ENCODE peak calls at places on chromosomes 13 and 19, in seven cellular contexts. L, C, A, X, M, O and B are unnamed samples.

GRCh38 chr19:48963371-48964204 is 1.5 kb upstream of the FTL start:
- DNase-seq in L (peak), C (no peak), A (peak), X (no peak), M (peak), O (peak), B (peak)

GRCh38 chr13:113791226-113791625 is 32.2 kb downstream of the TMEM255B start:
- DNase-seq in L (no peak), C (no peak), A (no peak), X (no peak), M (no peak), O (no peak), B (no peak)

GRCh38 chr19:6587093-6587820 is 3.7 kb downstream of the CD70 start:
- DNase-seq in L (no peak), C (no peak), A (no peak), X (no peak), M (no peak), O (no peak), B (no peak)

GRCh38 chr19:34651747-34652146 is 25.2 kb downstream of the SCGB2B2 start:
- DNase-seq in L (no peak), C (no peak), A (no peak), X (no peak), M (no peak), O (no peak), B (no peak)

GRCh38 chr13:109785892-109786450 is 412 bp downstream of the IRS2 start:
- DNase-seq in L (peak), C (no peak), A (no peak), X (no peak), M (no peak), O (no peak), B (no peak)

GRCh38 chr13:53123536-53123935 is 94.9 kb downstream of the OLFM4 start:
- DNase-seq in L (no peak), C (no peak), A (no peak), X (no peak), M (no peak), O (no peak), B (no peak)

GRCh38 chr19:47423203-47423882 is 4.0 kb upstream of the MEIS3 start:
- DNase-seq in L (no peak), C (no peak), A (no peak), X (no peak), M (no peak), O (no peak), B (no peak)

GRCh38 chr13:87889241-87889640 is 218.1 kb downstream of the SLITRK5 start:
- DNase-seq in L (no peak), C (no peak), A (no peak), X (no peak), M (no peak), O (no peak), B (no peak)

GRCh38 chr13:95745289-95745688 is 68.3 kb downstream of the DNAJC3 start:
- DNase-seq in L (no peak), C (no peak), A (no peak), X (no peak), M (no peak), O (no peak), B (no peak)

GRCh38 chr19:51751655-51752054 is at the start of gene FPR1:
- DNase-seq in L (no peak), C (no peak), A (no peak), X (no peak), M (peak), O (no peak), B (no peak)

GRCh38 chr13:31927219-31927653 is 104.3 kb upstream of the FRY start:
- DNase-seq in L (no peak), C (peak), A (no peak), X (no peak), M (peak), O (no peak), B (no peak)

GRCh38 chr19:15180451-15181390 is 20.1 kb downstream of the NOTCH3 start:
- DNase-seq in L (no peak), C (no peak), A (no peak), X (no peak), M (peak), O (no peak), B (no peak)

GRCh38 chr19:49786432-49786831 is 19.6 kb downstream of the AP2A1 start:
- DNase-seq in L (no peak), C (no peak), A (peak), X (no peak), M (no peak), O (no peak), B (peak)

GRCh38 chr13:79522583-79522982 is 41.6 kb downstream of the NDFIP2 start:
- DNase-seq in L (no peak), C (no peak), A (no peak), X (no peak), M (no peak), O (no peak), B (no peak)

GRCh38 chr19:35665604-35666003 is 713 bp upstream of the UPK1A start:
- DNase-seq in L (no peak), C (no peak), A (no peak), X (no peak), M (no peak), O (no peak), B (no peak)

GRCh38 chr19:35513975-35514809 is 743 bp upstream of the DMKN start:
- DNase-seq in L (no peak), C (no peak), A (no peak), X (no peak), M (peak), O (no peak), B (no peak)

GRCh38 chr13:27147530-27148170 is 24.0 kb downstream of the USP12 start:
- DNase-seq in L (no peak), C (no peak), A (no peak), X (no peak), M (no peak), O (no peak), B (no peak)

GRCh38 chr19:46036745-46037126 is 4.1 kb downstream of the IGFL4 start:
- DNase-seq in L (no peak), C (no peak), A (no peak), X (no peak), M (no peak), O (no peak), B (no peak)

GRCh38 chr19:44850641-44851109 is 4.6 kb downstream of the NECTIN2 start:
- DNase-seq in L (no peak), C (no peak), A (peak), X (no peak), M (no peak), O (peak), B (no peak)

GRCh38 chr19:13044160-13044853 is 49.0 kb downstream of the NFIX start:
- DNase-seq in L (no peak), C (no peak), A (no peak), X (no peak), M (no peak), O (no peak), B (no peak)

GRCh38 chr19:13864513-13865242 is 12.3 kb upstream of the NANOS3 start:
- DNase-seq in L (no peak), C (no peak), A (no peak), X (no peak), M (no peak), O (peak), B (no peak)

GRCh38 chr13:102879793-102880499 is 34.1 kb downstream of the ERCC5 start:
- DNase-seq in L (no peak), C (no peak), A (no peak), X (no peak), M (no peak), O (no peak), B (no peak)

GRCh38 chr13:99226493-99226892 is 25.8 kb downstream of the UBAC2 start:
- DNase-seq in L (no peak), C (no peak), A (no peak), X (no peak), M (no peak), O (no peak), B (no peak)

GRCh38 chr19:29271911-29272310 is 59.0 kb upstream of the UQCRFS1 start:
- DNase-seq in L (no peak), C (no peak), A (no peak), X (no peak), M (no peak), O (no peak), B (no peak)

GRCh38 chr19:2270157-2270571 is 11.8 kb downstream of the PEAK3 start:
- DNase-seq in L (no peak), C (no peak), A (peak), X (no peak), M (no peak), O (peak), B (no peak)

GRCh38 chr19:35436477-35437141 is 11.4 kb upstream of the FFAR2 start:
- DNase-seq in L (no peak), C (no peak), A (no peak), X (no peak), M (peak), O (peak), B (no peak)

GRCh38 chr19:4504874-4505569 is 13.3 kb downstream of the PLIN4 start:
- DNase-seq in L (no peak), C (no peak), A (no peak), X (no peak), M (no peak), O (no peak), B (no peak)

GRCh38 chr13:51793570-51794273 is 10.2 kb downstream of the DHRS12 start:
- DNase-seq in L (no peak), C (no peak), A (no peak), X (peak), M (peak), O (no peak), B (no peak)

GRCh38 chr19:17950310-17951150 is 16.4 kb upstream of the KCNN1 start:
- DNase-seq in L (no peak), C (no peak), A (no peak), X (no peak), M (no peak), O (peak), B (no peak)

GRCh38 chr13:47135800-47136658 is 239.2 kb upstream of the HTR2A start:
- DNase-seq in L (no peak), C (no peak), A (no peak), X (no peak), M (no peak), O (no peak), B (no peak)

GRCh38 chr13:97567510-97568243 is 133.7 kb downstream of the RAP2A start:
- DNase-seq in L (peak), C (peak), A (no peak), X (no peak), M (peak), O (no peak), B (peak)

GRCh38 chr13:24625870-24626419 is 54.3 kb upstream of the ATP12A start:
- DNase-seq in L (no peak), C (no peak), A (no peak), X (no peak), M (no peak), O (no peak), B (no peak)

GRCh38 chr19:30254214-30254613 is 118.0 kb upstream of the ZNF536 start:
- DNase-seq in L (no peak), C (no peak), A (no peak), X (no peak), M (no peak), O (no peak), B (no peak)

GRCh38 chr13:33723365-33723764 is 94.6 kb upstream of the RFC3 start:
- DNase-seq in L (no peak), C (no peak), A (no peak), X (no peak), M (no peak), O (no peak), B (no peak)

GRCh38 chr13:114339779-114340534 is 25.7 kb downstream of the CHAMP1 start:
- DNase-seq in L (no peak), C (no peak), A (no peak), X (no peak), M (no peak), O (no peak), B (no peak)

GRCh38 chr19:30778961-30779690 is 406.9 kb downstream of the ZNF536 start:
- DNase-seq in L (no peak), C (no peak), A (no peak), X (no peak), M (no peak), O (no peak), B (peak)

GRCh38 chr13:67235265-67235664 is 5.1 kb upstream of the PCDH9 start:
- DNase-seq in L (no peak), C (no peak), A (no peak), X (no peak), M (no peak), O (no peak), B (no peak)

GRCh38 chr13:113187263-113187669 is 21.2 kb downstream of the PCID2 start:
- DNase-seq in L (no peak), C (no peak), A (peak), X (peak), M (peak), O (no peak), B (peak)

GRCh38 chr13:50993908-50994307 is 84.3 kb downstream of the RNASEH2B start:
- DNase-seq in L (no peak), C (no peak), A (peak), X (no peak), M (no peak), O (no peak), B (no peak)

GRCh38 chr19:57583521-57584416 is at the start of gene ZIK1:
- DNase-seq in L (peak), C (peak), A (peak), X (peak), M (peak), O (peak), B (peak)
- TF ChIP-seq CTCF in L (no peak), C (peak), A (no peak), X (no peak), M (no peak), O (no peak), B (peak)

GRCh38 chr13:72384186-72384823 is 343.1 kb downstream of the MZT1 start:
- DNase-seq in L (no peak), C (no peak), A (no peak), X (no peak), M (no peak), O (peak), B (no peak)
- TF ChIP-seq CTCF in L (no peak), C (no peak), A (no peak), X (no peak), M (no peak), O (no peak), B (no peak)

GRCh38 chr13:60226507-60226906 is 62.8 kb upstream of the DIAPH3 start:
- DNase-seq in L (peak), C (no peak), A (no peak), X (peak), M (no peak), O (no peak), B (no peak)
- TF ChIP-seq CTCF in L (no peak), C (peak), A (no peak), X (peak), M (no peak), O (no peak), B (peak)

GRCh38 chr13:61146158-61146557 is 269.5 kb downstream of the PCDH20 start:
- DNase-seq in L (no peak), C (no peak), A (no peak), X (no peak), M (no peak), O (no peak), B (no peak)

GRCh38 chr13:61144834-61145593 is 270.6 kb downstream of the PCDH20 start:
- DNase-seq in L (no peak), C (no peak), A (no peak), X (no peak), M (no peak), O (no peak), B (no peak)

GRCh38 chr13:61144301-61144700 is 271.3 kb downstream of the PCDH20 start:
- DNase-seq in L (no peak), C (no peak), A (no peak), X (no peak), M (no peak), O (no peak), B (no peak)

GRCh38 chr13:61138857-61139256 is 276.8 kb downstream of the PCDH20 start:
- DNase-seq in L (no peak), C (no peak), A (no peak), X (no peak), M (no peak), O (no peak), B (no peak)

DNA sequence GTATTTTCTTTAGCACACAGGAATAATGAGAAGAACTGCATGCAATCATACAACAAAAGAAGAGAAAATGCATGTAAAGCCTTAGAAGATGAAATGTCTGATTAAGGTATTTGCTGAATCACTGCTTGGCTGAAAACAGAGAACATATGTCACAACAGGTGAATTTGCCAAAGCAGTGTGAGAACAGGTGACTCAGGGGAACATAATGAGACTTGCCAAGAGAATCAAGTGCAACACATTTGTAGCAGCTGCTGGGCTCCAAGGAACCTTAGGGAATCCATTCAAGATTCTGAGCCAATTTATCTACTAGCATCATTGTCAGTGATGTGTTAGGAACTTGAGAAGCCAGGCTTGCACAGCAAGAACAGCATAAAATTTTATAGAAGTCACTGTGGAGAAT is 273.1 kb downstream of the PCDH20 start:
- DNase-seq in L (no peak), C (peak), A (no peak), X (no peak), M (no peak), O (no peak), B (no peak)
- TF ChIP-seq CTCF in L (no peak), C (no peak), A (no peak), X (no peak), M (no peak), O (no peak), B (no peak)

GRCh38 chr13:49829715-49830114 is 37.2 kb upstream of the KPNA3 start:
- DNase-seq in L (no peak), C (no peak), A (no peak), X (no peak), M (no peak), O (no peak), B (no peak)

GRCh38 chr13:49830721-49831120 is 38.2 kb upstream of the KPNA3 start:
- DNase-seq in L (no peak), C (no peak), A (no peak), X (no peak), M (no peak), O (no peak), B (no peak)

GRCh38 chr13:49827336-49827735 is 34.9 kb upstream of the KPNA3 start:
- DNase-seq in L (no peak), C (no peak), A (no peak), X (no peak), M (no peak), O (no peak), B (no peak)

GRCh38 chr13:49833402-49833801 is 40.9 kb upstream of the KPNA3 start:
- DNase-seq in L (no peak), C (no peak), A (no peak), X (no peak), M (no peak), O (no peak), B (no peak)

DNA sequence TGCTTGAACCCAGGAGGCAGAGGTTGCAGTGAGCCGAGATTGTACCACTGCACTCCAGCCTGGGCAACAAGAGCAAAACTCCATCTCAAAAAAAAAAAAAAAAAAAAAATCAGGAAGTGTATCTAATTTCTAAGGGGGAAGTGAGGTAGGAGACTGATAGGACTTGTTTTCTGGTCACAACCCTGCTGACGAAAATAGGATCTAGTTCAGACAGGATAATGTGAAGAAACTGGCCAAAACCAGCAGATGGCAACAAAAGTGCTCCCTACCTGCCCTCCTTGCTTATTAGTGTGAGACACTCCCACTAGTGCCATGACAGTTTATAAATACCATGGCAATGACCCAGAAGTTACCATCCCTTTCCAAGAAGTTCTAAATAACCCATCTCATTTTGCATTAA is 36.0 kb upstream of the KPNA3 start:
- DNase-seq in L (no peak), C (no peak), A (no peak), X (no peak), M (no peak), O (no peak), B (no peak)
- TF ChIP-seq CTCF in L (no peak), C (no peak), A (no peak), X (no peak), M (no peak), O (no peak), B (no peak)